ENCODE peak calls at places on chromosomes 4 and X, in five cellular contexts. D is psoas muscle, O is GM23248, Z is endodermal cell, Q is bronchial epithelial cell. I is an unnamed sample.

GRCh38 chr4:166169111-166169510 is 296.1 kb downstream of the TLL1 start:
- DNase-seq in Q (peak; percentile 19), O (peak; percentile 21), Z (peak; percentile 71), D (no peak), I (no peak)

GRCh38 chr4:173530326-173531062 is 465 bp upstream of the HAND2 start:
- DNase-seq in O (peak; percentile 69), Z (peak; percentile 64), Q (no peak), D (no peak), I (no peak)

GRCh38 chr4:185817403-185817818 is 5.4 kb upstream of the SORBS2 start:
- DNase-seq in O (no peak), Z (no peak), D (no peak), Q (peak; percentile 15), I (peak; percentile 68)

GRCh38 chrX:47233333-47234113 is 714 bp downstream of the USP11 start:
- DNase-seq in Z (peak; percentile 99), O (peak; percentile 96), D (peak; percentile 98), Q (peak; percentile 90), I (peak; percentile 93)

GRCh38 chr4:38967260-38968095 is 64.7 kb downstream of the TMEM156 start:
- DNase-seq in D (no peak), O (peak; percentile 92), Z (no peak), Q (peak; percentile 80), I (no peak)

GRCh38 chrX:139759637-139760036 is 51.7 kb upstream of the MCF2 start:
- DNase-seq in Z (peak; percentile 66), O (peak; percentile 38), Q (peak; percentile 20), D (no peak), I (no peak)

GRCh38 chrX:112769034-112769433 is 71.6 kb downstream of the AMOT start:
- DNase-seq in D (no peak), Z (no peak), O (peak; percentile 24), Q (no peak), I (no peak)

GRCh38 chrX:125998432-125998831 is 167.7 kb downstream of the DCAF12L2 start:
- DNase-seq in Z (no peak), O (peak; percentile 2), D (no peak), Q (no peak), I (no peak)

GRCh38 chrX:37543324-37543723 is 28.1 kb upstream of the LANCL3 start:
- DNase-seq in Z (no peak), Q (no peak), O (no peak), D (no peak), I (no peak)

GRCh38 chr4:2958446-2958845 is 4.8 kb downstream of the NOP14 start:
- DNase-seq in Z (no peak), Q (peak; percentile 41), D (no peak), O (peak; percentile 53), I (no peak)

GRCh38 chr4:90069151-90069550 is 58.0 kb upstream of the CCSER1 start:
- DNase-seq in Q (peak; percentile 73), D (no peak), O (peak; percentile 0), Z (no peak), I (no peak)

GRCh38 chr4:69689530-69690111 is 36.6 kb upstream of the UGT2A1 start:
- DNase-seq in D (no peak), Q (peak; percentile 43), Z (no peak), O (peak; percentile 57), I (no peak)

GRCh38 chrX:1521459-1521956 is 15.5 kb downstream of the P2RY8 start:
- DNase-seq in Z (peak; percentile 75), O (no peak), Q (no peak), D (no peak), I (no peak)

GRCh38 chr4:75561789-75562188 is 5.9 kb downstream of the ODAPH start:
- DNase-seq in Z (peak; percentile 71), Q (peak; percentile 69), D (no peak), O (no peak), I (no peak)

GRCh38 chrX:134484039-134484438 is 24.1 kb downstream of the HPRT1 start:
- DNase-seq in D (no peak), Q (peak; percentile 65), O (peak; percentile 45), Z (no peak), I (no peak)

GRCh38 chr4:2252530-2252924 is 9.4 kb downstream of the MXD4 start:
- DNase-seq in D (no peak), Z (no peak), O (no peak), Q (no peak), I (no peak)

GRCh38 chr4:146222313-146222712 is 8.0 kb downstream of the REELD1 start:
- DNase-seq in O (peak; percentile 39), D (no peak), Z (no peak), Q (peak; percentile 71), I (no peak)

GRCh38 chr4:136571315-136571714 is 961.0 kb downstream of the PCDH18 start:
- DNase-seq in Z (no peak), D (no peak), O (no peak), Q (no peak), I (no peak)
- H3K4me3 ChIP-seq in Z (no peak overlapping the region), D (no peak overlapping the region), O (no peak overlapping the region), Q (no peak overlapping the region), I (no peak overlapping the region)

GRCh38 chr4:153418114-153418513 is 48.0 kb upstream of the TMEM131L start:
- DNase-seq in O (no peak), D (no peak), Z (no peak), Q (no peak), I (no peak)
- H3K4me3 ChIP-seq in O (no peak overlapping the region), D (no peak overlapping the region), Z (no peak overlapping the region), Q (no peak overlapping the region), I (no peak overlapping the region)

DNA sequence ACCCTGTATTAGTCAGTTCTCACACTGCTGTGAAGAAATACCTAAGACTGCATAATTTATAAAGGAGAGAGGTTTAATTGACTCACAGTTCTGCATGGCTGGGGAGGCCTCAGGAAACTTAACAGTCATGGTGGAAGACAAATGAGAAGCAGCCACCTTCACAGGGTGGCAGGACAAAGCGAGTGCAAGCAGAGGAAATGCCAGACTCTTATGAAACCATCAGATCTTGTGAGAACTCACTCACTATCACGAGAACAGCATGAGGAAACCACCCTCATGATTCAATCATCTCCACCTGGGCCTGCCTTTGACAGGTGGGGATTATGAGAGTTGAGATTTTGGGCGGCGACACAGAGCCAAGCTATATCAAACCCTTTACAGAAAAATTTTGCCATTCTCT is 722.4 kb downstream of the RAB28 start:
- DNase-seq in Z (no peak), O (no peak), Q (peak; percentile 8), D (no peak), I (no peak)
- H3K4me3 ChIP-seq in Z (no peak overlapping the region), O (no peak overlapping the region), Q (no peak overlapping the region), D (no peak overlapping the region), I (no peak overlapping the region)

GRCh38 chr4:176794651-176795050 is 1.9 kb upstream of the VEGFC start:
- DNase-seq in Z (no peak), Q (peak; percentile 82), O (no peak), D (no peak), I (no peak)
- H3K4me3 ChIP-seq in Z (no peak overlapping the region), Q (no peak overlapping the region), O (peak overlapping the region; percentile 23), D (no peak overlapping the region), I (no peak overlapping the region)

DNA sequence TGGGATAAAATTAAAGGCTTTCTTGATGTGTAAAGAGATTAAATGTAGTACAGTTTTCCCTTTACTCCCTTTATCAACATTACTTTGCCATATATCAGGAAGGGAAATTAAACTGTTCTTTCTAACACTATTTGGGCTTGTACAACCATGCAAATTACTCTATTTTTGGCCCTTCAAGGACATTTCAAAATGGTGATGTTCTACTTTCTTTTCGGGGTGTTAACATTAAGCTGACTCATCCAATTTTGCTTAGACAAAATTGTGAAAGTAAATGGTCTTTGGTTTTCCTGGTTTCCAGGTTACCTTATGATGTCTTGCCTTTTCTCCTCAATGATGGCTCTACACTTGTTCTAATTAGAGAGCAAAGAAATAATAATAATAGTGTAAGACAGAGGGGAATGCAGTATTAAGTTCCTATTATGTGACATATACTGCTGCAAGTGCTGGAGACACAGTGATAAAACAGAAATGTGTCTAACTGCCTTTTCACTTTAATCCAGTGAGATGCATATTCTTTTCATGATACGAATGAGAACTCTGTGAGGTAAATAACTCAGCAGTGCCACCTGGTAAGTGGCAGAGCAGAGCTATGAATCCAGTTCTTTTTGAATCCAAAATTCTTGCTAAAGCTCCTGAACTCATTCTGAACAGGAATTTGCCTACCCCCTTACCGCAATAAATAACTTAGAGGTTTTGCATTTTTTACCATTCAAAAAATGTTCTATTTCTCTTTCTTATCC is 35.7 kb upstream of the PDE5A start:
- DNase-seq in O (no peak), D (no peak), Q (no peak), Z (no peak), I (no peak)
- H3K4me3 ChIP-seq in O (no peak overlapping the region), D (no peak overlapping the region), Q (no peak overlapping the region), Z (no peak overlapping the region), I (no peak overlapping the region)

DNA sequence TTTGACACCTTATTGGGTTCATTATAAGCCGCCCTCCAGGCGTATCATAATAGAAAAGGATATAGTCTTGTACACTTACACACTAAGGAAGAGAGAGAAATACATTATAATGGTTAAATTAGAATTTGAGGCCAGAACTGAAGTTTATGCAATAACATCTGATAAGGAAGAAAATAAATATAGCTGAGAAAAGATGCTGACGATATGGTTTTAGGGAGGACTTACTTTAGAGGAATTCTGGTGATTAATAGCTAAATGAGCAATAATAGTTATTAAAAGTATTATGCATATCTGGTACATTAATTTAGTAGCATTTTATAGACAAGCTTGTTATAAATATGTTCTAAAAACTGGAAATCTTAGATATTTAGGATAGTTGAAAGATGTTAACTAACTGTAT is 12.1 kb downstream of the MCUB start:
- DNase-seq in O (no peak), Z (no peak), D (no peak), Q (no peak), I (no peak)
- H3K4me3 ChIP-seq in O (no peak overlapping the region), Z (no peak overlapping the region), D (no peak overlapping the region), Q (no peak overlapping the region), I (no peak overlapping the region)

DNA sequence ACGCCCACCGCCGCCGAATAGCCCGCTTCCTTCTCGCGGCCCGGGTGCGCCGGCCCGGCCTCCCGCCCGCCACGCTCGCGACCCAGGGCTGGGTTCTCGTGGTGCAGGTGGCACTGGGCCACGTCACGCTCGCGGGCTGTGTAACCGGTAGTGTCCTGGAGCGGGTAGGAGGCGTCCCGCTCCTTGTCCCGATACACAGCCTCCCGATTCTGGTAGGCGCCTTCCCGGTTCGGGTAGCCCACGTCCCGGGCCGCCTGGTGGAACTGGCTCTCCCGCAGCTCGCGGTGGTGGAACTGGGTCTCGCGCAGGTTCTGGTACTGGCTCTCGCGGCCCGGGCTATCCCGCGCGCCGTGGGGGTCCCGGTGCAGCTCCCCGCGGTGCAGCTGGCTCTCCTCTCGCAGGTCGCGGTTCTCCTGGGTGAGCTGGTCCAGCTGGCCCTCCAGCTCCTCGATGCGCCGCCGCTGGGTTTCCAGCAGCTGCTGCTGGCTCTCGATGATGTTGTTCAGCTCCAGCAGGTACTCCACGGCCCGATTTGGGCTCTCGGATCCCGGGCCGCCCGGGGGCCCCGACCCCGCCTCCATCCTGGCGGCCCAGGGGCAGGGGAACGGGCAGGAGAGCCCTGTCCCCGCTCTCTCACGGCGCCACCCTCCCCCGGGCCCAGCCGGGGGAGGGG is 39.3 kb upstream of the IQSEC2 start:
- DNase-seq in O (peak; percentile 35), Q (no peak), Z (peak; percentile 68), D (peak; percentile 60), I (no peak)
- H3K4me3 ChIP-seq in O (peak overlapping the region; percentile 72), Q (peak overlapping the region; percentile 34), Z (peak overlapping the region; percentile 71), D (peak overlapping the region; percentile 68), I (peak overlapping the region; percentile 53)

GRCh38 chr4:5922556-5922955 is 29.7 kb upstream of the CRMP1 start:
- DNase-seq in D (no peak), Q (no peak), Z (no peak), O (no peak), I (no peak)

GRCh38 chr4:5921981-5922380 is 29.1 kb upstream of the CRMP1 start:
- DNase-seq in O (no peak), D (no peak), Q (no peak), Z (peak; percentile 55), I (no peak)

GRCh38 chr4:5921578-5921977 is 28.7 kb upstream of the CRMP1 start:
- DNase-seq in Z (peak; percentile 47), O (no peak), D (no peak), Q (no peak), I (no peak)

GRCh38 chr4:5924466-5925125 is 31.7 kb upstream of the CRMP1 start:
- DNase-seq in Z (peak; percentile 38), Q (no peak), D (no peak), O (no peak), I (no peak)

GRCh38 chr4:5923306-5923830 is 30.5 kb upstream of the CRMP1 start:
- DNase-seq in Q (no peak), O (no peak), D (no peak), Z (peak; percentile 41), I (no peak)
- H3K4me3 ChIP-seq in Q (no peak overlapping the region), O (no peak overlapping the region), D (no peak overlapping the region), Z (no peak overlapping the region), I (no peak overlapping the region)

I was measured in heart right ventricle.